ENCODE peak calls at places on chromosomes 4 and X, in ten cellular contexts. B is thyroid gland; E is SJSA1; K is K562; O is DND-41; T is uterus; U is CD8-positive, alpha-beta T cell; J is lung; C is cardiac muscle cell; D is naive thymus-derived CD4-positive, alpha-beta T cell. W is an unnamed sample.

GRCh38 chr4:122010610-122011009 is 58.8 kb upstream of the TRPC3 start:
- DNase-seq in B (no peak), E (peak), K (no peak), O (no peak), T (no peak), U (no peak), J (no peak), C (no peak), D (no peak), W (no peak)

GRCh38 chrX:30971761-30972603 is 82.9 kb upstream of the TAB3 start:
- DNase-seq in B (peak), E (peak), K (peak), O (peak), T (no peak), U (peak), J (peak), C (peak), D (no peak), W (no peak)

GRCh38 chr4:3440979-3441500 is 728 bp upstream of the HGFAC start:
- DNase-seq in B (no peak), E (peak), K (peak), O (no peak), T (no peak), U (no peak), J (no peak), C (no peak), D (no peak), W (no peak)

GRCh38 chr4:38669233-38669632 is 5.2 kb downstream of the KLF3 start:
- DNase-seq in B (no peak), E (no peak), K (peak), O (no peak), T (no peak), U (no peak), J (no peak), C (no peak), D (no peak), W (no peak)

GRCh38 chr4:1310031-1310795 is 20.5 kb downstream of the MAEA start:
- DNase-seq in B (no peak), E (no peak), K (no peak), O (no peak), T (no peak), U (no peak), J (no peak), C (no peak), D (no peak), W (no peak)

GRCh38 chr4:156896536-156896935 is 75.1 kb downstream of the PDGFC start:
- DNase-seq in B (no peak), E (no peak), K (no peak), O (no peak), T (no peak), U (no peak), J (no peak), C (no peak), D (no peak), W (no peak)

GRCh38 chr4:143089291-143089690 is 95.4 kb upstream of the USP38 start:
- DNase-seq in B (no peak), E (no peak), K (no peak), O (no peak), T (no peak), U (no peak), J (no peak), C (peak), D (no peak), W (no peak)

GRCh38 chrX:16771483-16772398 is 14.5 kb upstream of the TXLNG start:
- DNase-seq in B (peak), E (no peak), K (peak), O (no peak), T (no peak), U (no peak), J (no peak), C (peak), D (no peak), W (no peak)

GRCh38 chrX:104370089-104370488 is 115.4 kb upstream of the ESX1 start:
- DNase-seq in B (peak), E (no peak), K (peak), O (no peak), T (no peak), U (no peak), J (no peak), C (peak), D (no peak), W (no peak)

GRCh38 chr4:64156253-64156652 is 253.0 kb downstream of the TECRL start:
- DNase-seq in B (no peak), E (no peak), K (no peak), O (no peak), T (no peak), U (no peak), J (no peak), C (no peak), D (no peak), W (no peak)

GRCh38 chr4:186104114-186104894 is at the start of gene FAM149A:
- DNase-seq in B (peak), E (no peak), K (no peak), O (no peak), T (peak), U (peak), J (peak), C (peak), D (peak), W (no peak)

GRCh38 chrX:20265726-20266681 is 705 bp downstream of the RPS6KA3 start:
- DNase-seq in B (peak), E (peak), K (peak), O (peak), T (peak), U (peak), J (peak), C (peak), D (no peak), W (no peak)

GRCh38 chr4:183504930-183505555 is at the start of gene ING2:
- DNase-seq in B (no peak), E (peak), K (peak), O (no peak), T (no peak), U (no peak), J (no peak), C (peak), D (no peak), W (no peak)

GRCh38 chrX:50853399-50853798 is 39.4 kb upstream of the SHROOM4 start:
- DNase-seq in B (no peak), E (no peak), K (no peak), O (no peak), T (no peak), U (no peak), J (no peak), C (no peak), D (no peak), W (no peak)

GRCh38 chr4:48967626-48968025 is 18.4 kb upstream of the CWH43 start:
- DNase-seq in B (no peak), E (no peak), K (no peak), O (no peak), T (no peak), U (no peak), J (no peak), C (no peak), D (no peak), W (no peak)

GRCh38 chrX:18676470-18676869 is 4.6 kb upstream of the RS1 start:
- DNase-seq in B (peak), E (no peak), K (peak), O (no peak), T (peak), U (no peak), J (no peak), C (peak), D (no peak), W (no peak)

GRCh38 chr4:86032476-86033022 is 327.3 kb downstream of the MAPK10 start:
- DNase-seq in B (peak), E (no peak), K (no peak), O (no peak), T (peak), U (no peak), J (no peak), C (peak), D (no peak), W (no peak)

GRCh38 chrX:155334486-155335316 is at the start of gene CLIC2:
- DNase-seq in B (peak), E (no peak), K (peak), O (peak), T (peak), U (no peak), J (peak), C (no peak), D (no peak), W (no peak)

GRCh38 chrX:72078411-72078810 is 53.3 kb downstream of the RTL5 start:
- DNase-seq in B (peak), E (no peak), K (no peak), O (no peak), T (no peak), U (no peak), J (no peak), C (no peak), D (no peak), W (no peak)

GRCh38 chrX:40479777-40480318 is 100.9 kb upstream of the ATP6AP2 start:
- DNase-seq in B (no peak), E (no peak), K (peak), O (no peak), T (no peak), U (no peak), J (no peak), C (no peak), D (no peak), W (no peak)

GRCh38 chrX:18278448-18278847 is 57.8 kb upstream of the BEND2 start:
- DNase-seq in B (no peak), E (no peak), K (no peak), O (no peak), T (no peak), U (no peak), J (no peak), C (no peak), D (no peak), W (no peak)

GRCh38 chrX:24799565-24799964 is 105.8 kb downstream of the POLA1 start:
- DNase-seq in B (no peak), E (no peak), K (no peak), O (no peak), T (no peak), U (no peak), J (no peak), C (peak), D (no peak), W (no peak)

DNA sequence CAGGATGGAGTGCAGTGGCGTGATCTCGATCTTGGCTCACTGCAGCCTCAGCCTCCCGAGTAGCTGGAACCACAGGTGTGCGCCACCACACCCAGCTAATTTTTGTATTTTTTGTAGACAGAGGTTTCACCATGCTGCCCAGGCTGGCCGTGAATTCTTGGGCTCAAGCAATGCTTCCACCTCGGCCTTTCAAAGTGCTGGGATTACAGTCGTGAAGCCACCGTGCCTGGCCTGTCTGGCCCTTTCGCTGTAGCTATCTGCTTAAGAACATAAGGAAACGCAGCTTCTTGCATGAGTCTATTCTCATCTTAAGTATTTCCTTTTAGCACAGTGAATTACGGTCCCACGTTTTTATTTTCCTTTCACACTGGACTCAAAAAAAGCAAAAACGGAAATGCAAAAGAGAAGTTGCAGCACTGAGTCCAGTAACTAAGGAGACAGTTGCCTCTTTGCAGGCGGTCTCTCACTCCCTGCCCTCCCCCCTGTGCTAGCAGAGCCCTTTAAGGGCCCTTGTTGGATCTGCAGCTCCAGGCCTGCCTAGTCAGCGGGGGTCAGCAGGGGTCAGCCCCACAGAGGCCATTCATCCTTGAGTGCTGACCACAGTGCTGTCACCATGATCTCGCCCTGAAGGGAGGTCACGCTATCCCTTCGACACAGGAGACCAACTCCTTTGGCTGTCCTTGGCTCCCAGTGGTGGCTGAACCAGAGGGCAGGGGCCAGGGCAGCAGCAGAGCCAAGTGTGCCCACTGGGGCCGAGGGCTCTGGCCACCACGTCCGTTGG is 21.8 kb upstream of the TBC1D14 start:
- DNase-seq in B (no peak), E (no peak), K (peak), O (no peak), T (no peak), U (no peak), J (no peak), C (peak), D (no peak), W (no peak)
- H3K27ac ChIP-seq in B (no peak), E (no peak), K (peak), O (no peak), T (no peak), U (no peak), J (no peak), C (peak), D (no peak), W (no peak)

GRCh38 chr4:40599431-40599830 is 30.2 kb downstream of the RBM47 start:
- DNase-seq in B (no peak), E (no peak), K (no peak), O (no peak), T (no peak), U (no peak), J (no peak), C (no peak), D (no peak), W (no peak)
- H3K27ac ChIP-seq in B (no peak), E (no peak), K (no peak), O (no peak), T (no peak), U (no peak), J (no peak), C (no peak), D (no peak), W (no peak)

DNA sequence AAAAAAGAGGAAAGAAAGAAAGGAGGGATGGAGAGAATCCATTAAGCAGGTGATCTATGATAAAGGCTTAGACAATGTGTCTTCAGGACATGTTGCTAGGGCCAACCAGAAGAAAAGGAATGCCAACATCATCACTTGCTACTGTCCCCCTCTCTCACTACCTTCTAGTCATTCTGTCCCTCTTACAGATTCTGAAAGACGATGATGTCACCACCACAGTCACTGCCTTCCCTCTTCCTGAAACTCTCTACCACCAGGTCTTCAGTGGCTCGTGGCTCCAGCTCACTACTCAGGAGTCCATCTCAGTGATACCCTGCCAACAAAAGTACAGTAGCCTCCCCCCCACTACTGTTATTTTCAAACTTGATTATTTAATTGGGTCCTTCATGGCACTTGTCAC is 64.0 kb downstream of the KCNIP4 start:
- DNase-seq in B (no peak), E (no peak), K (no peak), O (no peak), T (no peak), U (no peak), J (no peak), C (no peak), D (no peak), W (no peak)
- H3K27ac ChIP-seq in B (no peak), E (no peak), K (no peak), O (no peak), T (no peak), U (no peak), J (no peak), C (no peak), D (no peak), W (no peak)

GRCh38 chrX:118115948-118116307 is 682 bp downstream of the KLHL13 start:
- DNase-seq in B (no peak), E (no peak), K (no peak), O (no peak), T (no peak), U (no peak), J (no peak), C (no peak), D (no peak), W (no peak)
- H3K27ac ChIP-seq in B (no peak), E (peak), K (no peak), O (no peak), T (peak), U (no peak), J (no peak), C (no peak), D (no peak), W (no peak)

W was measured in substantia nigra.